ENCODE peak calls at places on chromosomes 1 and 21, in seven cellular contexts. L is NCI-H774; W is activated CD4-positive, CD25-positive, alpha-beta regulatory T cell treated with anti-CD3 and anti-CD28 coated beads, Interleukin-2, amount 50 U/mL, for 72 hours; J is SK-N-MC; V is A549; H is suprapubic skin; N is ACHN. C is an unnamed sample.

GRCh38 chr1:117757668-117758067 is 151.8 kb downstream of the TENT5C start:
- DNase-seq in L (no peak), J (no peak), W (no peak), H (no peak), V (no peak), N (no peak), C (no peak)

GRCh38 chr1:61318319-61319125 is 236.2 kb downstream of the NFIA start:
- DNase-seq in L (no peak), H (no peak), J (no peak), W (no peak), V (no peak), N (no peak), C (peak; percentile 38)

GRCh38 chr1:203327684-203328457 is 22.6 kb downstream of the BTG2 start:
- DNase-seq in H (no peak), N (peak; percentile 78), V (peak; percentile 82), W (no peak), J (no peak), L (peak; percentile 69), C (peak; percentile 68)

GRCh38 chr1:82299680-82300079 is 498.9 kb downstream of the ADGRL2 start:
- DNase-seq in J (no peak), V (no peak), N (no peak), H (no peak), W (no peak), L (no peak), C (no peak)

GRCh38 chr1:208781391-208782035 is 537.3 kb upstream of the PLXNA2 start:
- DNase-seq in W (no peak), H (no peak), L (peak; percentile 84), V (no peak), J (no peak), N (no peak), C (peak; percentile 30)

GRCh38 chr1:203599875-203600781 is 26.5 kb upstream of the ATP2B4 start:
- DNase-seq in W (no peak), H (no peak), V (no peak), L (no peak), J (no peak), N (no peak), C (no peak)

GRCh38 chr21:31630062-31630711 is 29.3 kb upstream of the SOD1 start:
- DNase-seq in L (peak; percentile 53), W (no peak), H (no peak), N (peak; percentile 82), V (peak; percentile 8), J (no peak), C (peak; percentile 16)

GRCh38 chr21:37627074-37627473 is 260.5 kb downstream of the DYRK1A start:
- DNase-seq in N (no peak), W (no peak), L (no peak), H (no peak), V (no peak), J (no peak), C (peak; percentile 20)

GRCh38 chr21:16302851-16303282 is 573.1 kb downstream of the USP25 start:
- DNase-seq in N (no peak), W (no peak), V (no peak), J (no peak), H (no peak), L (peak; percentile 23), C (no peak)

GRCh38 chr1:899636-900317 is 23.9 kb upstream of the SAMD11 start:
- DNase-seq in L (no peak), J (no peak), N (no peak), V (no peak), H (peak; percentile 72), W (no peak), C (no peak)

GRCh38 chr1:113747376-113747775 is 11.9 kb downstream of the PHTF1 start:
- DNase-seq in L (no peak), V (no peak), N (no peak), W (no peak), H (no peak), J (no peak), C (no peak)

GRCh38 chr1:24438423-24438901 is 22.9 kb downstream of the NIPAL3 start:
- DNase-seq in L (no peak), J (no peak), W (no peak), V (no peak), N (no peak), H (peak; percentile 85), C (no peak)

GRCh38 chr1:183588827-183589226 is 1.4 kb downstream of the NCF2 start:
- DNase-seq in J (no peak), L (no peak), V (no peak), W (no peak), N (no peak), H (no peak), C (no peak)

GRCh38 chr1:98321191-98321590 is 340.3 kb upstream of the SNX7 start:
- DNase-seq in W (no peak), L (no peak), H (no peak), N (no peak), J (no peak), V (no peak), C (no peak)

GRCh38 chr1:4527819-4528218 is 126.6 kb upstream of the AJAP1 start:
- DNase-seq in L (peak; percentile 5), J (no peak), V (no peak), H (no peak), N (no peak), W (no peak), C (peak; percentile 48)

GRCh38 chr1:59220356-59220755 is 76.5 kb upstream of the FGGY start:
- DNase-seq in L (no peak), N (no peak), V (no peak), W (no peak), J (no peak), H (no peak), C (no peak)

GRCh38 chr1:229408458-229409037 is 25.3 kb downstream of the ACTA1 start:
- DNase-seq in N (no peak), V (no peak), W (no peak), H (no peak), L (no peak), J (no peak), C (no peak)

GRCh38 chr1:92310185-92310597 is 11.3 kb downstream of the RPAP2 start:
- DNase-seq in N (peak; percentile 34), L (no peak), W (no peak), H (no peak), J (peak; percentile 3), V (peak; percentile 28), C (peak; percentile 48)

GRCh38 chr1:169115891-169116585 is 9.5 kb downstream of the ATP1B1 start:
- DNase-seq in N (no peak), H (peak; percentile 82), J (no peak), W (peak; percentile 45), V (no peak), L (no peak), C (peak; percentile 17)

GRCh38 chr1:1422465-1423244 is 1.6 kb upstream of the ANKRD65 start:
- DNase-seq in H (no peak), L (no peak), J (no peak), V (no peak), N (no peak), W (no peak), C (no peak)

GRCh38 chr21:43921979-43922945 is 57.2 kb downstream of the AGPAT3 start:
- DNase-seq in W (no peak), H (no peak), N (no peak), J (no peak), L (no peak), V (no peak), C (no peak)

GRCh38 chr1:117607471-117607870 is 1.6 kb downstream of the TENT5C start:
- DNase-seq in J (no peak), N (no peak), H (no peak), V (no peak), L (no peak), W (no peak), C (no peak)

GRCh38 chr1:228445867-228446584 is 29.4 kb upstream of the TRIM17 start:
- DNase-seq in W (no peak), H (no peak), L (no peak), J (no peak), N (peak; percentile 59), V (peak; percentile 70), C (no peak)

GRCh38 chr1:67274623-67275325 is 32.9 kb upstream of the IL12RB2 start:
- DNase-seq in V (no peak), L (no peak), H (no peak), W (no peak), J (no peak), N (no peak), C (no peak)

GRCh38 chr1:7727816-7728477 is 43.1 kb upstream of the VAMP3 start:
- DNase-seq in V (no peak), H (no peak), J (no peak), W (no peak), L (no peak), N (no peak), C (no peak)